ENCODE peak calls at places on chromosomes 11 and 22, in five cellular contexts. I, J, N, L and A are unnamed samples.

GRCh38 chr11:120089036-120090001 is 48.6 kb downstream of the TRIM29 start:
- DNase-seq in I (no peak), J (no peak), N (peak; percentile 77), L (no peak), A (peak; percentile 17)

GRCh38 chr22:40857309-40857851 is 432 bp downstream of the XPNPEP3 start:
- DNase-seq in I (no peak), J (peak; percentile 49), N (no peak), L (no peak), A (no peak)

GRCh38 chr11:57513911-57514537 is 1.5 kb downstream of the SLC43A1 start:
- DNase-seq in I (peak; percentile 56), J (peak; percentile 67), N (no peak), L (peak; percentile 86), A (no peak)

GRCh38 chr22:34608716-34609115 is 457.2 kb upstream of the ISX start:
- DNase-seq in I (no peak), J (no peak), N (no peak), L (no peak), A (no peak)

GRCh38 chr22:45210577-45211431 is 29.9 kb downstream of the KIAA0930 start:
- DNase-seq in I (peak; percentile 13), J (peak; percentile 86), N (no peak), L (peak; percentile 44), A (no peak)

GRCh38 chr11:128905345-128906184 is 14.4 kb downstream of the KCNJ5 start:
- DNase-seq in I (no peak), J (peak; percentile 63), N (no peak), L (no peak), A (no peak)

GRCh38 chr11:8065031-8065430 is 16.0 kb upstream of the TUB start:
- DNase-seq in I (no peak), J (no peak), N (no peak), L (no peak), A (no peak)

GRCh38 chr22:24107668-24108067 is 73.6 kb upstream of the SUSD2 start:
- DNase-seq in I (peak; percentile 83), J (peak; percentile 96), N (peak; percentile 52), L (no peak), A (peak; percentile 79)

GRCh38 chr11:79414644-79415317 is 26.0 kb downstream of the TENM4 start:
- DNase-seq in I (no peak), J (peak; percentile 75), N (no peak), L (no peak), A (no peak)

GRCh38 chr11:11977206-11977938 is 31.1 kb downstream of the DKK3 start:
- DNase-seq in I (peak; percentile 71), J (peak; percentile 94), N (no peak), L (no peak), A (peak; percentile 45)

GRCh38 chr11:6799402-6799801 is at the start of gene OR6A2:
- DNase-seq in I (no peak), J (peak; percentile 70), N (no peak), L (no peak), A (no peak)

GRCh38 chr11:81915045-81915444 is 818.6 kb downstream of the FAM181B start:
- DNase-seq in I (no peak), J (no peak), N (no peak), L (no peak), A (no peak)

GRCh38 chr22:46471901-46472721 is 65.3 kb downstream of the CELSR1 start:
- DNase-seq in I (no peak), J (no peak), N (no peak), L (no peak), A (no peak)

GRCh38 chr11:74001822-74002286 is 7.0 kb downstream of the UCP3 start:
- DNase-seq in I (no peak), J (no peak), N (no peak), L (peak; percentile 67), A (no peak)

GRCh38 chr11:104164028-104164520 is at the start of gene PDGFD:
- DNase-seq in I (peak; percentile 65), J (peak; percentile 64), N (no peak), L (peak; percentile 88), A (peak; percentile 2)

GRCh38 chr22:23801886-23802377 is 15.2 kb downstream of the SMARCB1 start:
- DNase-seq in I (no peak), J (no peak), N (no peak), L (no peak), A (no peak)

GRCh38 chr22:29435236-29435635 is 3.1 kb upstream of the RFPL1 start:
- DNase-seq in I (no peak), J (no peak), N (no peak), L (no peak), A (no peak)

GRCh38 chr11:60950933-60951610 is 904 bp downstream of the SLC15A3 start:
- DNase-seq in I (peak; percentile 52), J (peak; percentile 55), N (no peak), L (peak; percentile 91), A (no peak)

GRCh38 chr11:133927690-133928627 is 28.8 kb downstream of the IGSF9B start:
- DNase-seq in I (peak; percentile 67), J (peak; percentile 84), N (peak; percentile 74), L (peak; percentile 83), A (no peak)

GRCh38 chr11:134030853-134031252 is 38.0 kb upstream of the JAM3 start:
- DNase-seq in I (no peak), J (no peak), N (no peak), L (no peak), A (no peak)

GRCh38 chr11:86869966-86870570 is 69.7 kb downstream of the PRSS23 start:
- DNase-seq in I (peak; percentile 40), J (peak; percentile 88), N (peak; percentile 52), L (no peak), A (peak; percentile 13)

GRCh38 chr11:119210035-119210434 is 3.9 kb downstream of the CBL start:
- DNase-seq in I (no peak), J (no peak), N (no peak), L (peak; percentile 21), A (no peak)

GRCh38 chr11:117443269-117444186 is 115.9 kb downstream of the CEP164 start:
- DNase-seq in I (peak; percentile 63), J (peak; percentile 70), N (peak; percentile 68), L (peak; percentile 74), A (no peak)

GRCh38 chr22:41589260-41589600 is 410 bp downstream of the PMM1 start:
- DNase-seq in I (no peak), J (peak; percentile 62), N (no peak), L (no peak), A (no peak)

GRCh38 chr22:20130739-20131592 is 638 bp upstream of the ZDHHC8 start:
- DNase-seq in I (peak; percentile 92), J (peak; percentile 82), N (peak; percentile 80), L (peak; percentile 96), A (peak; percentile 68)

GRCh38 chr22:16962501-16962900 is 45.5 kb downstream of the GAB4 start:
- DNase-seq in I (no peak), J (no peak), N (no peak), L (no peak), A (no peak)

GRCh38 chr11:123653997-123654565 is 343 bp downstream of the SCN3B start:
- DNase-seq in I (peak; percentile 51), J (peak; percentile 68), N (no peak), L (peak; percentile 83), A (no peak)

GRCh38 chr22:49730656-49731055 is 97.0 kb downstream of the BRD1 start:
- DNase-seq in I (no peak), J (no peak), N (no peak), L (no peak), A (no peak)
- H3K27me3 ChIP-seq in I (peaks cover 79% of the 10 kb centered on the region), J (peaks cover 25% of the 10 kb centered on the region), N (peaks cover 36% of the 10 kb centered on the region), L (peaks cover 15% of the 10 kb centered on the region), A (no peaks in the 10 kb centered on the region)

GRCh38 chr11:1870326-1870696 is 17.4 kb downstream of the LSP1 start:
- DNase-seq in I (peak; percentile 15), J (no peak), N (no peak), L (peak; percentile 72), A (no peak)

GRCh38 chr11:1871531-1871930 is 18.6 kb downstream of the LSP1 start:
- DNase-seq in I (peak; percentile 6), J (no peak), N (no peak), L (peak; percentile 74), A (no peak)

GRCh38 chr11:1870721-1871466 is 18.0 kb downstream of the LSP1 start:
- DNase-seq in I (peak; percentile 34), J (peak; percentile 66), N (no peak), L (peak; percentile 84), A (no peak)

GRCh38 chr11:1873048-1873812 is 18.5 kb downstream of the PRR33 start:
- DNase-seq in I (peak; percentile 32), J (peak; percentile 46), N (no peak), L (peak; percentile 66), A (no peak)

DNA sequence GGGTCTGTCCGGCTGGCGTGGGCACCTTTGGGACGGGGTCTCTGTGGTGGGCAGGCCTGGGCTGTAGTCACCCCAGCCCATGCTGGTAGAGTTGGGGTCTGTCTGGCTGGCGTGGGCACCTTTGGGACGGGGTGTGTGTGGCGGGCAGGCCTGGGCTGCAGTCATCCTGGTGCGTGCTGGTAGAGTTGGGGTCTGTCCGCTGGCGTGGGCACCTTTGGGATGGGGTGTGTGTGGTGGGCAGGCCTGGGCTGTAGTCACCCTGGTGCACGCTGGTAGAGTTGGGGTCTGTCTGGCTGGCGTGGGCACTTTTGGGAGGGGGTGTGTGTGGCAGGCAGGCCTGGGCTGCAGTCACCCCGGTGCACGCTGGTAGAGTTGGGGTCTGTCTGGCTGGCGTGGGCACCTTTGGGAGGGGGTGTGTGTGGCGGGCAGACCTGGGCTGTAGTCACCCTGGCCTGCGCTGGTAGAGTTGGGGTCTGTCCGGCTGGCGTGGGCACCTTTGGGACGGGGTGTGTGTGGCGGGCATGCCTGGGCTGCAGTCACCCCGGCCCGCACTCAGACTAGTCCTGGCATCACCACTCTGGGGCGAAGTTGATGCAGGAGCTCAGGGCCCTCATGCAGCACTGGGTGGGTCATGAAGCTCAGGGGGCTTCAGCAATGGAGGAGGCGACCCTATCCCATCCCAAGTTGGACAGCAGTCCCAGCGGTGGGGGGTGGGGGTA is 19.3 kb downstream of the PRR33 start:
- DNase-seq in I (peak; percentile 10), J (no peak), N (no peak), L (no peak), A (no peak)
- H3K4me3 ChIP-seq in I (peak overlapping the region; percentile 59), J (no peak overlapping the region), N (no peak overlapping the region), L (peak overlapping the region; percentile 15), A (no peak overlapping the region)

GRCh38 chr11:108125126-108125525 is 3.8 kb downstream of the ACAT1 start:
- DNase-seq in I (no peak), J (no peak), N (no peak), L (no peak), A (no peak)

GRCh38 chr11:108122166-108122628 is 830 bp downstream of the ACAT1 start:
- DNase-seq in I (no peak), J (peak; percentile 57), N (no peak), L (no peak), A (no peak)

GRCh38 chr11:108115495-108116140 is 5.7 kb upstream of the ACAT1 start:
- DNase-seq in I (peak; percentile 85), J (peak; percentile 83), N (peak; percentile 89), L (no peak), A (peak; percentile 43)

GRCh38 chr11:108117746-108118371 is 3.5 kb upstream of the ACAT1 start:
- DNase-seq in I (no peak), J (peak; percentile 71), N (no peak), L (no peak), A (no peak)

GRCh38 chr11:108121274-108122155 is at the start of gene ACAT1:
- DNase-seq in I (peak; percentile 99), J (peak; percentile 92), N (peak; percentile 92), L (peak; percentile 100), A (peak; percentile 86)
- H3K27ac ChIP-seq in I (peak within 1 kb of the TSS; percentile 95), J (peak within 1 kb of the TSS; percentile 78), N (peak within 1 kb of the TSS; percentile 95), L (peak within 1 kb of the TSS; percentile 92), A (peak within 1 kb of the TSS; percentile 87)

DNA sequence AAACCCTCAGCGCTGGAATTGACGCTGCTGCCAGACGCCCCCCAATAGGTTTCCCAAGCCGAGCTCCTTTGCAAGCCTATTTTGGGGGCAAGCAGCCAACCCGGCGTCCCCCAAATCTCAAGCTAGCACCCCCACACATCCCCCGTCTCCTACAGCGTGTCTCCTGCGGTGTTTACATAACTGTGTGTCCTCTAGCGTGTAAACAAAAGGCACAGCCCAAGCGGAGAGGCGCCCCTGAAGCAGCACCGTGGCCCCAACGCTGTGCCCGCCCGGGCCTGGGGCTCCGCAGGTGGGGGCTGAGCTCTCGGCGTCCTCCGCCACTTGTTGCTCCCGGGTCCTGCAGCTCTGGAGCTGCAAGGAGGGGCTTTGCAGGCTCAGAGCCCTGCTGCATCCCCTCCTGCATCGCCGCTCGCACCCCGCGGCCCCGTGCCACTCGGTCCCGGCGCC is 1.6 kb downstream of the CADM1 start:
- DNase-seq in I (no peak), J (peak; percentile 0), N (no peak), L (no peak), A (no peak)
- H3K27me3 ChIP-seq in I (peaks cover 24% of the 10 kb centered on the region), J (peaks cover 55% of the 10 kb centered on the region), N (no peaks in the 10 kb centered on the region), L (peaks cover 28% of the 10 kb centered on the region), A (no peaks in the 10 kb centered on the region)